ENCODE peak calls at places on chromosomes 4 and X, in ten cellular contexts. One of them, this sample, is unnamed.
A peak's percentile ranks its signal among the peaks of the same experiment; 100 is the strongest.

GRCh38 chr4:34289489-34289888 is 1954.8 kb downstream of the ARAP2 start:
- DNase-seq in H1: no peak
- DNase-seq in GM23338: no peak
- DNase-seq in H9: no peak
- DNase-seq in IMR-90: no peak
- DNase-seq in GM23248: peak; percentile 13
- DNase-seq in HCT116: no peak
- DNase-seq in neural progenitor cell: no peak
- DNase-seq in mammary epithelial cell: no peak
- DNase-seq in fibroblast of lung: no peak
- DNase-seq in this sample: no peak

GRCh38 chr4:2958446-2958845 is 4.8 kb downstream of the NOP14 start:
- DNase-seq in mammary epithelial cell: no peak
- DNase-seq in H1: no peak
- DNase-seq in fibroblast of lung: peak; percentile 84
- DNase-seq in neural progenitor cell: no peak
- DNase-seq in IMR-90: peak; percentile 47
- DNase-seq in GM23248: peak; percentile 53
- DNase-seq in HCT116: no peak
- DNase-seq in GM23338: no peak
- DNase-seq in H9: no peak
- DNase-seq in this sample: peak; percentile 54

GRCh38 chr4:31657859-31658258 is 937.7 kb downstream of the PCDH7 start:
- DNase-seq in fibroblast of lung: peak; percentile 34
- DNase-seq in mammary epithelial cell: peak; percentile 16
- DNase-seq in GM23248: no peak
- DNase-seq in GM23338: no peak
- DNase-seq in H1: no peak
- DNase-seq in H9: no peak
- DNase-seq in neural progenitor cell: no peak
- DNase-seq in HCT116: no peak
- DNase-seq in IMR-90: peak; percentile 13
- DNase-seq in this sample: no peak

GRCh38 chr4:48862661-48863060 is 31.8 kb downstream of the OCIAD1 start:
- DNase-seq in H9: no peak
- DNase-seq in neural progenitor cell: no peak
- DNase-seq in GM23338: no peak
- DNase-seq in fibroblast of lung: peak; percentile 3
- DNase-seq in IMR-90: peak; percentile 7
- DNase-seq in GM23248: no peak
- DNase-seq in H1: no peak
- DNase-seq in mammary epithelial cell: no peak
- DNase-seq in HCT116: no peak
- DNase-seq in this sample: peak; percentile 69

GRCh38 chr4:177118596-177118995 is 191.1 kb upstream of the NEIL3 start:
- DNase-seq in HCT116: no peak
- DNase-seq in H1: no peak
- DNase-seq in neural progenitor cell: no peak
- DNase-seq in GM23338: no peak
- DNase-seq in H9: no peak
- DNase-seq in GM23248: peak; percentile 95
- DNase-seq in fibroblast of lung: peak; percentile 99
- DNase-seq in IMR-90: peak; percentile 99
- DNase-seq in mammary epithelial cell: peak; percentile 62
- DNase-seq in this sample: no peak

GRCh38 chr4:5750052-5750950 is 39.3 kb downstream of the EVC start:
- DNase-seq in neural progenitor cell: no peak
- DNase-seq in GM23338: no peak
- DNase-seq in IMR-90: peak; percentile 84
- DNase-seq in HCT116: no peak
- DNase-seq in H1: no peak
- DNase-seq in fibroblast of lung: peak; percentile 84
- DNase-seq in H9: no peak
- DNase-seq in mammary epithelial cell: no peak
- DNase-seq in GM23248: peak; percentile 81
- DNase-seq in this sample: no peak

GRCh38 chrX:84340981-84341380 is 153.0 kb upstream of the RPS6KA6 start:
- DNase-seq in neural progenitor cell: no peak
- DNase-seq in H9: no peak
- DNase-seq in fibroblast of lung: peak; percentile 61
- DNase-seq in GM23248: peak; percentile 66
- DNase-seq in GM23338: no peak
- DNase-seq in H1: no peak
- DNase-seq in HCT116: no peak
- DNase-seq in IMR-90: peak; percentile 61
- DNase-seq in mammary epithelial cell: peak; percentile 21
- DNase-seq in this sample: peak; percentile 1

GRCh38 chr4:153296424-153296823 is 48.1 kb upstream of the MND1 start:
- DNase-seq in HCT116: no peak
- DNase-seq in IMR-90: peak; percentile 84
- DNase-seq in GM23338: no peak
- DNase-seq in mammary epithelial cell: peak; percentile 39
- DNase-seq in GM23248: peak; percentile 64
- DNase-seq in neural progenitor cell: peak; percentile 11
- DNase-seq in H9: no peak
- DNase-seq in fibroblast of lung: peak; percentile 62
- DNase-seq in H1: no peak
- DNase-seq in this sample: no peak

GRCh38 chrX:20432048-20432447 is 165.3 kb upstream of the RPS6KA3 start:
- DNase-seq in mammary epithelial cell: no peak
- DNase-seq in neural progenitor cell: no peak
- DNase-seq in HCT116: no peak
- DNase-seq in H1: no peak
- DNase-seq in H9: no peak
- DNase-seq in GM23248: peak; percentile 26
- DNase-seq in GM23338: no peak
- DNase-seq in fibroblast of lung: peak; percentile 86
- DNase-seq in IMR-90: peak; percentile 59
- DNase-seq in this sample: no peak

GRCh38 chr4:60683953-60684352 is 516.2 kb upstream of the ADGRL3 start:
- DNase-seq in neural progenitor cell: no peak
- DNase-seq in fibroblast of lung: peak; percentile 86
- DNase-seq in mammary epithelial cell: peak; percentile 12
- DNase-seq in GM23248: peak; percentile 25
- DNase-seq in IMR-90: peak; percentile 94
- DNase-seq in GM23338: no peak
- DNase-seq in HCT116: no peak
- DNase-seq in H9: no peak
- DNase-seq in H1: no peak
- DNase-seq in this sample: no peak

GRCh38 chr4:53306729-53307128 is 59.1 kb downstream of the SCFD2 start:
- DNase-seq in IMR-90: peak; percentile 45
- DNase-seq in HCT116: no peak
- DNase-seq in mammary epithelial cell: no peak
- DNase-seq in neural progenitor cell: no peak
- DNase-seq in GM23338: no peak
- DNase-seq in fibroblast of lung: peak; percentile 48
- DNase-seq in GM23248: peak; percentile 91
- DNase-seq in H9: no peak
- DNase-seq in H1: no peak
- DNase-seq in this sample: no peak

GRCh38 chr4:1991596-1992434 is 17.0 kb downstream of the NELFA start:
- DNase-seq in mammary epithelial cell: peak; percentile 29
- DNase-seq in neural progenitor cell: no peak
- DNase-seq in GM23338: no peak
- DNase-seq in GM23248: no peak
- DNase-seq in HCT116: no peak
- DNase-seq in H1: no peak
- DNase-seq in fibroblast of lung: no peak
- DNase-seq in H9: no peak
- DNase-seq in IMR-90: no peak
- DNase-seq in this sample: no peak

GRCh38 chrX:9148626-9149385 is 114.9 kb upstream of the FAM9B start:
- DNase-seq in mammary epithelial cell: peak; percentile 1
- DNase-seq in IMR-90: peak; percentile 71
- DNase-seq in H1: peak; percentile 29
- DNase-seq in GM23338: peak; percentile 66
- DNase-seq in H9: peak; percentile 69
- DNase-seq in HCT116: no peak
- DNase-seq in GM23248: peak; percentile 77
- DNase-seq in neural progenitor cell: peak; percentile 20
- DNase-seq in fibroblast of lung: peak; percentile 70
- DNase-seq in this sample: peak; percentile 71
- H2AFZ ChIP-seq in mammary epithelial cell: no peak overlapping the region
- H2AFZ ChIP-seq in IMR-90: peak overlapping the region; percentile 50
- H2AFZ ChIP-seq in H1: no peak overlapping the region
- H2AFZ ChIP-seq in GM23338: no peak overlapping the region
- H2AFZ ChIP-seq in H9: no peak overlapping the region
- H2AFZ ChIP-seq in HCT116: no peak overlapping the region
- H2AFZ ChIP-seq in GM23248: peak overlapping the region; percentile 60
- H2AFZ ChIP-seq in neural progenitor cell: peak overlapping the region; percentile 22
- H2AFZ ChIP-seq in fibroblast of lung: no peak overlapping the region
- H2AFZ ChIP-seq in this sample: no peak overlapping the region

DNA sequence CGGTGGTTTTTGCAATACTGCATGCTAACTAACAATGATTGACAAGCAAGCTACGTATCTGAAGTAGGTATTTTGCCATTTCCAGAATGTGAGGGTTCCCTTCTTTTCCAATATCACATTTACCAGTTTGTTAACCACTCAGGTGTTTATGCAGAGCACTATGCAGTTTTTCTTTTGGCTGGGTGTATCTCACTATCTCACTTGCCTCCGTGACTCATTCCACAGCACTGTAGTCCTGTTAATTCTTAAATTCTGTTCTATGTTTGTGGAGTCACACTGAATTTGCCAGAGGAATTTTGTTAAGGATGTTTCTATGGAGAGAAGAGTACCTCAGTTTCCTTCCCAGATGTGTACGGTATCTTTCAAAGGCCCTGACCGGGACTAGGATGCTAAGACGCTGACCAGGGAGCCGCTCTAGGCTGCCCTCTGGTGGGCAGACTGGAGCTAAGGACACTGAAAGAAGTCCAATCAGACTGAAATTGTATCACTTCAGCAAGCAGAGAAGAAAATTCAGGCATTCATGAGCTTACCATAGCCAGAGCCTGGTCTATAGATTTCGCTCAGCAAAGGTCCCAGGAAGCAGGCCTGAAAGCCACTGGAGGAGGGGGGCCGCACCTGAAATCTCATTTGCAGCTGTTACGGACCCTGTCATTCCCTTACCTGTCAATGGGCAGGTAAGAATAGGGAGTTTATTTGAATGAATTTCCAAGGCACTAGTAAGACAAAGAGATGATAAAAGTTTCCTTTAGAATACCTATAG is 388.4 kb upstream of the SPOCK3 start:
- DNase-seq in mammary epithelial cell: peak; percentile 34
- DNase-seq in H1: no peak
- DNase-seq in HCT116: peak; percentile 46
- DNase-seq in fibroblast of lung: peak; percentile 20
- DNase-seq in H9: peak; percentile 66
- DNase-seq in GM23248: peak; percentile 59
- DNase-seq in neural progenitor cell: peak; percentile 81
- DNase-seq in IMR-90: peak; percentile 19
- DNase-seq in GM23338: peak; percentile 75
- DNase-seq in this sample: peak; percentile 77
- H3K4me1 ChIP-seq in mammary epithelial cell: no peaks in the 10 kb centered on the region
- H3K4me1 ChIP-seq in H1: no peaks in the 10 kb centered on the region
- H3K4me1 ChIP-seq in HCT116: no peaks in the 10 kb centered on the region
- H3K4me1 ChIP-seq in fibroblast of lung: no peaks in the 10 kb centered on the region
- H3K4me1 ChIP-seq in H9: no peaks in the 10 kb centered on the region
- H3K4me1 ChIP-seq in GM23248: no peaks in the 10 kb centered on the region
- H3K4me1 ChIP-seq in neural progenitor cell: no peaks in the 10 kb centered on the region
- H3K4me1 ChIP-seq in IMR-90: no peaks in the 10 kb centered on the region
- H3K4me1 ChIP-seq in GM23338: no peaks in the 10 kb centered on the region
- H3K4me1 ChIP-seq in this sample: no peaks in the 10 kb centered on the region

GRCh38 chr4:82784615-82785247 is 13.9 kb downstream of the SCD5 start:
- DNase-seq in H9: peak; percentile 28
- DNase-seq in HCT116: no peak
- DNase-seq in mammary epithelial cell: no peak
- DNase-seq in neural progenitor cell: no peak
- DNase-seq in IMR-90: peak; percentile 67
- DNase-seq in H1: no peak
- DNase-seq in GM23248: peak; percentile 87
- DNase-seq in fibroblast of lung: peak; percentile 68
- DNase-seq in GM23338: no peak
- DNase-seq in this sample: no peak
- H3K27ac ChIP-seq in H9: no peak overlapping the region
- H3K27ac ChIP-seq in HCT116: no peak overlapping the region
- H3K27ac ChIP-seq in mammary epithelial cell: peak overlapping the region; percentile 90
- H3K27ac ChIP-seq in neural progenitor cell: no peak overlapping the region
- H3K27ac ChIP-seq in IMR-90: no peak overlapping the region
- H3K27ac ChIP-seq in H1: no peak overlapping the region
- H3K27ac ChIP-seq in GM23248: peak overlapping the region; percentile 89
- H3K27ac ChIP-seq in fibroblast of lung: no peak overlapping the region
- H3K27ac ChIP-seq in GM23338: no peak overlapping the region
- H3K27ac ChIP-seq in this sample: no peak overlapping the region

GRCh38 chr4:131006388-131006787 is 1910.4 kb downstream of the C4orf33 start:
- DNase-seq in fibroblast of lung: no peak
- DNase-seq in IMR-90: no peak
- DNase-seq in H9: no peak
- DNase-seq in GM23248: no peak
- DNase-seq in HCT116: no peak
- DNase-seq in GM23338: peak; percentile 5
- DNase-seq in mammary epithelial cell: no peak
- DNase-seq in neural progenitor cell: no peak
- DNase-seq in H1: no peak
- DNase-seq in this sample: no peak
- H2AFZ ChIP-seq in fibroblast of lung: no peak overlapping the region
- H2AFZ ChIP-seq in IMR-90: no peak overlapping the region
- H2AFZ ChIP-seq in H9: no peak overlapping the region
- H2AFZ ChIP-seq in GM23248: no peak overlapping the region
- H2AFZ ChIP-seq in HCT116: no peak overlapping the region
- H2AFZ ChIP-seq in GM23338: no peak overlapping the region
- H2AFZ ChIP-seq in mammary epithelial cell: no peak overlapping the region
- H2AFZ ChIP-seq in neural progenitor cell: no peak overlapping the region
- H2AFZ ChIP-seq in H1: no peak overlapping the region
- H2AFZ ChIP-seq in this sample: no peak overlapping the region

DNA sequence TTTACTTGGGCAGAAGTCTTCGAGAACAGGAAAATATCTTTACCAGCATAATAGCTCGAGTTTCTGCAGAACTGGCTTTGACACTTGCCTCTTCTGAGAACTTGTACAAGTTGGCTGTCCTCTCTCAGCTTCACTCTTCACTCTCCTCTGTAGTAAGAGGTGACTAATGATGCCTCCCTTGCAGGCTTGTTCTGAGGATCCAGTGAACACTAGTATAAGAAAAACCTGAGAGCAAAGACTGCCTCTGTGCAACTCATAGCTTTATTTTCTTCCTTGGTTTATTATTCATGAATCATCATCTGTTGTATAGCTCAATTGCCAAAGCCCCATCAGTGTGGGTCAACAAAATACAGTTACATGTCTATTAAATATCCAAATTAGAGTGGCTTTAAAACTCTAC is 266.7 kb upstream of the CLNK start:
- DNase-seq in neural progenitor cell: no peak
- DNase-seq in GM23248: no peak
- DNase-seq in fibroblast of lung: peak; percentile 36
- DNase-seq in IMR-90: no peak
- DNase-seq in H9: no peak
- DNase-seq in H1: no peak
- DNase-seq in HCT116: no peak
- DNase-seq in GM23338: no peak
- DNase-seq in mammary epithelial cell: peak; percentile 8
- DNase-seq in this sample: no peak
- H3K4me1 ChIP-seq in neural progenitor cell: no peaks in the 10 kb centered on the region
- H3K4me1 ChIP-seq in GM23248: no peaks in the 10 kb centered on the region
- H3K4me1 ChIP-seq in fibroblast of lung: no peaks in the 10 kb centered on the region
- H3K4me1 ChIP-seq in IMR-90: no peaks in the 10 kb centered on the region
- H3K4me1 ChIP-seq in H9: no peaks in the 10 kb centered on the region
- H3K4me1 ChIP-seq in H1: no peaks in the 10 kb centered on the region
- H3K4me1 ChIP-seq in HCT116: peaks cover 5% of the 10 kb centered on the region
- H3K4me1 ChIP-seq in GM23338: no peaks in the 10 kb centered on the region
- H3K4me1 ChIP-seq in mammary epithelial cell: peaks cover 5% of the 10 kb centered on the region
- H3K4me1 ChIP-seq in this sample: peaks cover 3% of the 10 kb centered on the region

This sample was measured in trophoblast cell.